ENCODE peak calls at places on chromosome 11, in six cellular contexts. One of them, this sample, is unnamed. For H3K36me3, the result is how much of the 10 kb centered on the place peaks cover.

GRCh38 chr11:67439321-67440228 is 2.1 kb upstream of the PTPRCAP start:
- DNase-seq in ovary: peak
- DNase-seq in heart left ventricle: no peak
- DNase-seq in mammary epithelial cell: no peak
- DNase-seq in colonic mucosa: peak
- DNase-seq in psoas muscle: peak
- DNase-seq in this sample: no peak

GRCh38 chr11:112321521-112322172 is 61.0 kb upstream of the PLET1 start:
- DNase-seq in ovary: peak
- DNase-seq in heart left ventricle: no peak
- DNase-seq in mammary epithelial cell: peak
- DNase-seq in colonic mucosa: peak
- DNase-seq in psoas muscle: no peak
- DNase-seq in this sample: no peak

GRCh38 chr11:9840460-9841004 is 176.7 kb downstream of the SWAP70 start:
- DNase-seq in ovary: no peak
- DNase-seq in heart left ventricle: no peak
- DNase-seq in mammary epithelial cell: peak
- DNase-seq in colonic mucosa: no peak
- DNase-seq in psoas muscle: no peak
- DNase-seq in this sample: no peak

GRCh38 chr11:32438883-32439487 is 3.6 kb upstream of the WT1 start:
- DNase-seq in ovary: peak
- DNase-seq in heart left ventricle: no peak
- DNase-seq in mammary epithelial cell: no peak
- DNase-seq in colonic mucosa: no peak
- DNase-seq in psoas muscle: no peak
- DNase-seq in this sample: no peak

GRCh38 chr11:77705195-77705876 is 67.7 kb upstream of the CLNS1A start:
- DNase-seq in ovary: no peak
- DNase-seq in heart left ventricle: no peak
- DNase-seq in mammary epithelial cell: peak
- DNase-seq in colonic mucosa: no peak
- DNase-seq in psoas muscle: no peak
- DNase-seq in this sample: no peak

GRCh38 chr11:2090172-2091111 is 48.7 kb downstream of the IGF2 start:
- DNase-seq in ovary: no peak
- DNase-seq in heart left ventricle: no peak
- DNase-seq in mammary epithelial cell: no peak
- DNase-seq in colonic mucosa: no peak
- DNase-seq in psoas muscle: no peak
- DNase-seq in this sample: no peak

GRCh38 chr11:127056338-127056971 is 55.9 kb upstream of the KIRREL3 start:
- DNase-seq in ovary: no peak
- DNase-seq in heart left ventricle: no peak
- DNase-seq in mammary epithelial cell: peak
- DNase-seq in colonic mucosa: peak
- DNase-seq in psoas muscle: no peak
- DNase-seq in this sample: no peak

GRCh38 chr11:98061858-98062257 is 958.9 kb upstream of the CNTN5 start:
- DNase-seq in ovary: no peak
- DNase-seq in heart left ventricle: no peak
- DNase-seq in mammary epithelial cell: no peak
- DNase-seq in colonic mucosa: no peak
- DNase-seq in psoas muscle: no peak
- DNase-seq in this sample: no peak

GRCh38 chr11:27184458-27185312 is 144.1 kb downstream of the BBOX1 start:
- DNase-seq in ovary: no peak
- DNase-seq in heart left ventricle: no peak
- DNase-seq in mammary epithelial cell: peak
- DNase-seq in colonic mucosa: no peak
- DNase-seq in psoas muscle: no peak
- DNase-seq in this sample: no peak

GRCh38 chr11:12728417-12728816 is 54.2 kb downstream of the TEAD1 start:
- DNase-seq in ovary: no peak
- DNase-seq in heart left ventricle: no peak
- DNase-seq in mammary epithelial cell: no peak
- DNase-seq in colonic mucosa: no peak
- DNase-seq in psoas muscle: no peak
- DNase-seq in this sample: no peak

GRCh38 chr11:43691806-43692205 is 11.3 kb downstream of the HSD17B12 start:
- DNase-seq in ovary: no peak
- DNase-seq in heart left ventricle: no peak
- DNase-seq in mammary epithelial cell: no peak
- DNase-seq in colonic mucosa: no peak
- DNase-seq in psoas muscle: no peak
- DNase-seq in this sample: no peak

GRCh38 chr11:93271596-93271995 is 58.9 kb upstream of the DEUP1 start:
- DNase-seq in ovary: no peak
- DNase-seq in heart left ventricle: no peak
- DNase-seq in mammary epithelial cell: no peak
- DNase-seq in colonic mucosa: no peak
- DNase-seq in psoas muscle: no peak
- DNase-seq in this sample: no peak

GRCh38 chr11:84289381-84289906 is 1003.3 kb upstream of the CCDC90B start:
- DNase-seq in ovary: no peak
- DNase-seq in heart left ventricle: no peak
- DNase-seq in mammary epithelial cell: peak
- DNase-seq in colonic mucosa: no peak
- DNase-seq in psoas muscle: no peak
- DNase-seq in this sample: no peak

GRCh38 chr11:65502274-65502851 is 3.5 kb downstream of the MALAT1 start:
- DNase-seq in ovary: no peak
- DNase-seq in heart left ventricle: no peak
- DNase-seq in mammary epithelial cell: no peak
- DNase-seq in colonic mucosa: no peak
- DNase-seq in psoas muscle: no peak
- DNase-seq in this sample: no peak
- H3K36me3 ChIP-seq in ovary: under half
- H3K36me3 ChIP-seq in heart left ventricle: half or more
- H3K36me3 ChIP-seq in mammary epithelial cell: under half
- H3K36me3 ChIP-seq in colonic mucosa: under half
- H3K36me3 ChIP-seq in psoas muscle: under half
- H3K36me3 ChIP-seq in this sample: half or more

DNA sequence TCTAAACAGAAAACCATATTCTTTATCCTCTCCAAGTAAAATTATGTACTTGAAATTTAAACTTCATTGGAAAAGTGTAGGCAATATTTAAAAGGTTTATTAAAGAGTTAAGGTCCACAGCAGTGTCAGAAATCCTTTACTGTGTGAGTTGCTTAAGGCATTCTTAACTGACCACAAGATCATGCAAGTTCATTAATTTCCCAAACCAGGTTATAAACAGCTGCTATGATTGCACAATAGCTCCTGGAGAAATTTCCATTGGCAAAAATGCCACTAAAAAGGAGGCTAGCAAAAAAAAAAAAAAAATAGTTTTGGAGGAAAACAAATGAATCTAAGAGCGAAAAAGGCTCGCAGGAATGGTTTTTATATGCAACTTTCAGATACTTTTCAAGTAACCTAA is 106.2 kb downstream of the ETS1 start:
- DNase-seq in ovary: no peak
- DNase-seq in heart left ventricle: no peak
- DNase-seq in mammary epithelial cell: peak
- DNase-seq in colonic mucosa: no peak
- DNase-seq in psoas muscle: no peak
- DNase-seq in this sample: no peak
- H3K36me3 ChIP-seq in ovary: under half
- H3K36me3 ChIP-seq in heart left ventricle: half or more
- H3K36me3 ChIP-seq in mammary epithelial cell: under half
- H3K36me3 ChIP-seq in colonic mucosa: under half
- H3K36me3 ChIP-seq in psoas muscle: under half
- H3K36me3 ChIP-seq in this sample: half or more

DNA sequence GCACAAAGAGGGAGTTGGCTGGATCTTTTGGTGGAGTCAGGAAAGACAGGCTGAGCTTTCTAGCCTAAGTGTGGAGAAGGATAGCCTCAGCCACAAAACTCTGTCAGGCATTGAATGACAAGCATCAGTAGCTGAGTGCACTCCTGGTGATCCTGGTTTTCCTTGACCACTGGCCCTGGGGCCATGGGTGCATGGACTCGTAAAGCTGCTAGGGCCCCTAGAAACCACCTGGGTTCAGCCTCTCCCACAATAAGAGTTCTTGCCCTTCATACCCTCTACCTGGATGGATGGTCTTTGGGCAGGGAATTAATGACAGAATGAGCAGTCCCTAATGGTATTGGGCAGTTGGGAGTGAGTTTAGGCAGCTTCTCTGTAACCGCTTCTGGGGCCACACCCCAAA is 22.9 kb downstream of the TUB start:
- DNase-seq in ovary: no peak
- DNase-seq in heart left ventricle: no peak
- DNase-seq in mammary epithelial cell: no peak
- DNase-seq in colonic mucosa: peak
- DNase-seq in psoas muscle: no peak
- DNase-seq in this sample: no peak
- H3K36me3 ChIP-seq in ovary: under half
- H3K36me3 ChIP-seq in heart left ventricle: half or more
- H3K36me3 ChIP-seq in mammary epithelial cell: under half
- H3K36me3 ChIP-seq in colonic mucosa: under half
- H3K36me3 ChIP-seq in psoas muscle: under half
- H3K36me3 ChIP-seq in this sample: under half

GRCh38 chr11:119295178-119295577 is 21.8 kb downstream of the MCAM start:
- DNase-seq in ovary: no peak
- DNase-seq in heart left ventricle: no peak
- DNase-seq in mammary epithelial cell: peak
- DNase-seq in colonic mucosa: no peak
- DNase-seq in psoas muscle: no peak
- DNase-seq in this sample: peak

GRCh38 chr11:119299416-119299815 is 17.5 kb downstream of the MCAM start:
- DNase-seq in ovary: no peak
- DNase-seq in heart left ventricle: no peak
- DNase-seq in mammary epithelial cell: no peak
- DNase-seq in colonic mucosa: no peak
- DNase-seq in psoas muscle: no peak
- DNase-seq in this sample: no peak

GRCh38 chr11:119297938-119298337 is 19.0 kb downstream of the MCAM start:
- DNase-seq in ovary: no peak
- DNase-seq in heart left ventricle: no peak
- DNase-seq in mammary epithelial cell: no peak
- DNase-seq in colonic mucosa: no peak
- DNase-seq in psoas muscle: no peak
- DNase-seq in this sample: no peak

GRCh38 chr11:119300198-119300964 is 16.5 kb downstream of the MCAM start:
- DNase-seq in ovary: no peak
- DNase-seq in heart left ventricle: no peak
- DNase-seq in mammary epithelial cell: no peak
- DNase-seq in colonic mucosa: no peak
- DNase-seq in psoas muscle: no peak
- DNase-seq in this sample: no peak

GRCh38 chr11:119298726-119299125 is 18.2 kb downstream of the MCAM start:
- DNase-seq in ovary: no peak
- DNase-seq in heart left ventricle: peak
- DNase-seq in mammary epithelial cell: no peak
- DNase-seq in colonic mucosa: no peak
- DNase-seq in psoas muscle: peak
- DNase-seq in this sample: no peak
- H3K36me3 ChIP-seq in ovary: under half
- H3K36me3 ChIP-seq in heart left ventricle: half or more
- H3K36me3 ChIP-seq in mammary epithelial cell: under half
- H3K36me3 ChIP-seq in colonic mucosa: under half
- H3K36me3 ChIP-seq in psoas muscle: under half
- H3K36me3 ChIP-seq in this sample: half or more

This sample was measured in OCI-LY7.